ENCODE peak calls at places on chromosome 2, in four cellular contexts. G, C, Z and X are unnamed samples.

GRCh38 chr2:240810199-240810598 is 9.8 kb downstream of the KIF1A start:
- DNase-seq in C (no peak), G (peak), Z (no peak), X (no peak)

GRCh38 chr2:44844651-44845270 is 96.7 kb upstream of the SIX3 start:
- DNase-seq in Z (no peak), C (no peak), G (no peak), X (no peak)

GRCh38 chr2:161067846-161068245 is 92.4 kb upstream of the TANK start:
- DNase-seq in Z (no peak), G (no peak), C (no peak), X (no peak)

GRCh38 chr2:29012211-29012681 is 31.1 kb downstream of the TOGARAM2 start:
- DNase-seq in C (no peak), G (no peak), Z (no peak), X (no peak)

GRCh38 chr2:239970004-239970623 is 55.0 kb downstream of the NDUFA10 start:
- DNase-seq in Z (no peak), G (no peak), C (no peak), X (no peak)

GRCh38 chr2:231223458-231223970 is 25.1 kb downstream of the ARMC9 start:
- DNase-seq in G (no peak), Z (no peak), C (no peak), X (no peak)

GRCh38 chr2:106147665-106148064 is 46.4 kb downstream of the UXS1 start:
- DNase-seq in C (no peak), G (no peak), Z (no peak), X (no peak)

GRCh38 chr2:5183031-5183430 is 509.2 kb upstream of the SOX11 start:
- DNase-seq in G (no peak), C (peak), Z (no peak), X (no peak)

GRCh38 chr2:128273469-128274081 is 45.1 kb downstream of the HS6ST1 start:
- DNase-seq in C (no peak), G (peak), Z (no peak), X (no peak)

GRCh38 chr2:101253713-101254085 is 1.0 kb downstream of the CNOT11 start:
- DNase-seq in Z (no peak), C (no peak), G (no peak), X (no peak)

GRCh38 chr2:195495356-195495755 is 161.7 kb upstream of the SLC39A10 start:
- DNase-seq in C (no peak), Z (no peak), G (no peak), X (no peak)

GRCh38 chr2:25684577-25684976 is 11.2 kb upstream of the DTNB start:
- DNase-seq in C (no peak), Z (no peak), G (no peak), X (no peak)

GRCh38 chr2:190800528-190800927 is 80.1 kb upstream of the GLS start:
- DNase-seq in Z (no peak), C (no peak), G (no peak), X (no peak)

GRCh38 chr2:137178955-137179377 is 413.6 kb downstream of the THSD7B start:
- DNase-seq in Z (no peak), G (no peak), C (no peak), X (no peak)

GRCh38 chr2:30410217-30410616 is 36.8 kb upstream of the LCLAT1 start:
- DNase-seq in C (peak), Z (no peak), G (no peak), X (no peak)

GRCh38 chr2:147546109-147546508 is 298.7 kb upstream of the ACVR2A start:
- DNase-seq in C (no peak), G (no peak), Z (no peak), X (no peak)

GRCh38 chr2:3174626-3175567 is 202.7 kb downstream of the EIPR1 start:
- DNase-seq in Z (no peak), C (no peak), G (no peak), X (no peak)

GRCh38 chr2:174972924-174973323 is 32.3 kb downstream of the CHN1 start:
- DNase-seq in C (no peak), Z (no peak), G (no peak), X (no peak)

GRCh38 chr2:239003933-239004636 is 156.2 kb downstream of the TWIST2 start:
- DNase-seq in C (no peak), G (peak), Z (no peak), X (no peak)

GRCh38 chr2:36530178-36530982 is 67.6 kb downstream of the FEZ2 start:
- DNase-seq in Z (no peak), C (no peak), G (no peak), X (no peak)

GRCh38 chr2:216083464-216084279 is 2.0 kb downstream of the TMEM169 start:
- DNase-seq in C (no peak), G (peak), Z (no peak), X (no peak)

GRCh38 chr2:239343946-239344856 is 56.6 kb downstream of the HDAC4 start:
- DNase-seq in Z (no peak), G (peak), C (no peak), X (no peak)

GRCh38 chr2:54122939-54123338 is 7.5 kb downstream of the ACYP2 start:
- DNase-seq in Z (no peak), C (no peak), G (no peak), X (no peak)

GRCh38 chr2:195848119-195848899 is 191.3 kb downstream of the SLC39A10 start:
- DNase-seq in C (no peak), G (no peak), Z (no peak), X (no peak)

GRCh38 chr2:43041661-43042360 is 184.6 kb downstream of the ZFP36L2 start:
- DNase-seq in Z (no peak), C (peak), G (peak), X (no peak)

GRCh38 chr2:161146996-161147395 is 13.2 kb upstream of the TANK start:
- DNase-seq in C (no peak), Z (no peak), G (no peak), X (no peak)

GRCh38 chr2:44237221-44237620 is 38.1 kb upstream of the SLC3A1 start:
- DNase-seq in C (no peak), Z (no peak), G (no peak), X (peak)

GRCh38 chr2:40421643-40422297 is 30.1 kb downstream of the SLC8A1 start:
- DNase-seq in G (no peak), C (no peak), Z (no peak), X (no peak)

GRCh38 chr2:8539743-8540551 is 141.9 kb upstream of the ID2 start:
- DNase-seq in Z (no peak), C (no peak), G (no peak), X (no peak)

GRCh38 chr2:231464576-231465540 is 574 bp upstream of the NCL start:
- DNase-seq in C (no peak), Z (peak), G (no peak), X (peak)

GRCh38 chr2:192783643-192784042 is 588.9 kb upstream of the TMEFF2 start:
- DNase-seq in G (no peak), Z (no peak), C (no peak), X (no peak)

GRCh38 chr2:203126971-203127370 is 111.8 kb upstream of the CYP20A1 start:
- DNase-seq in C (no peak), G (no peak), Z (no peak), X (no peak)

GRCh38 chr2:238259085-238260020 is 19.5 kb upstream of the HES6 start:
- DNase-seq in C (no peak), G (peak), Z (no peak), X (no peak)

GRCh38 chr2:12797815-12798214 is 81.1 kb downstream of the TRIB2 start:
- DNase-seq in C (no peak), Z (no peak), G (no peak), X (no peak)

GRCh38 chr2:102241616-102242260 is 54.9 kb downstream of the IL1RL2 start:
- DNase-seq in Z (no peak), C (no peak), G (no peak), X (no peak)

GRCh38 chr2:79832540-79833234 is 319.8 kb downstream of the CTNNA2 start:
- DNase-seq in G (peak), C (peak), Z (no peak), X (no peak)

GRCh38 chr2:130798472-130799221 is 38.1 kb upstream of the ARHGEF4 start:
- DNase-seq in C (no peak), Z (peak), G (peak), X (no peak)